ENCODE peak calls at places on chromosomes 4 and X, in six cellular contexts. X, L, J, Z, P and C are unnamed samples.

GRCh38 chr4:150199056-150199455 is 120.8 kb downstream of the DCLK2 start:
- DNase-seq in L (no peak), X (no peak), J (no peak), Z (no peak), P (no peak), C (no peak)

GRCh38 chr4:42995343-42995944 is 102.9 kb downstream of the GRXCR1 start:
- DNase-seq in P (no peak), L (no peak), Z (peak), X (no peak), J (peak), C (peak)

GRCh38 chrX:79140731-79141130 is 3.8 kb upstream of the GPR174 start:
- DNase-seq in P (no peak), J (no peak), L (no peak), Z (peak), X (no peak), C (no peak)

GRCh38 chr4:159787901-159788300 is 685.0 kb downstream of the RAPGEF2 start:
- DNase-seq in P (no peak), X (peak), J (no peak), L (no peak), Z (peak), C (peak)

GRCh38 chr4:53702334-53703266 is 111.3 kb upstream of the LNX1 start:
- DNase-seq in Z (peak), X (peak), J (no peak), P (no peak), L (peak), C (peak)

GRCh38 chr4:140809671-140810070 is 53.5 kb upstream of the TBC1D9 start:
- DNase-seq in Z (no peak), L (no peak), J (no peak), X (no peak), P (no peak), C (no peak)

GRCh38 chr4:22348410-22348809 is 167.5 kb downstream of the ADGRA3 start:
- DNase-seq in L (no peak), X (peak), J (no peak), Z (no peak), P (no peak), C (no peak)

GRCh38 chr4:8191136-8191747 is 7.8 kb upstream of the SH3TC1 start:
- DNase-seq in L (peak), X (peak), P (no peak), J (no peak), Z (peak), C (no peak)

GRCh38 chrX:85115252-85115651 is 111.6 kb downstream of the APOOL start:
- DNase-seq in Z (no peak), X (no peak), L (no peak), J (no peak), P (no peak), C (no peak)

GRCh38 chr4:117786566-117786965 is 247.7 kb upstream of the NDST3 start:
- DNase-seq in J (no peak), Z (no peak), L (no peak), P (no peak), X (no peak), C (no peak)

GRCh38 chr4:8896071-8896470 is 24.4 kb upstream of the HMX1 start:
- DNase-seq in Z (no peak), L (no peak), J (no peak), X (no peak), P (no peak), C (no peak)

GRCh38 chr4:62517721-62518120 is 1317.6 kb downstream of the ADGRL3 start:
- DNase-seq in X (no peak), Z (no peak), J (no peak), L (no peak), P (no peak), C (no peak)

GRCh38 chr4:48138936-48139335 is 4.9 kb upstream of the TXK start:
- DNase-seq in L (no peak), J (no peak), X (no peak), P (no peak), Z (no peak), C (no peak)

GRCh38 chr4:55768291-55768690 is 51.3 kb upstream of the EXOC1L start:
- DNase-seq in L (no peak), X (peak), P (no peak), Z (peak), J (no peak), C (peak)

GRCh38 chr4:70836081-70836480 is 3.6 kb downstream of the GRSF1 start:
- DNase-seq in X (no peak), Z (no peak), P (no peak), J (no peak), L (no peak), C (no peak)

GRCh38 chr4:69524708-69525107 is 29.0 kb upstream of the UGT2B4 start:
- DNase-seq in J (peak), X (no peak), L (no peak), P (no peak), Z (no peak), C (no peak)

GRCh38 chr4:56220261-56220660 is 167.0 kb downstream of the AASDH start:
- DNase-seq in Z (no peak), L (no peak), X (no peak), P (no peak), J (no peak), C (no peak)

GRCh38 chr4:102608190-102608589 is 107.0 kb downstream of the NFKB1 start:
- DNase-seq in L (no peak), Z (no peak), X (peak), P (no peak), J (no peak), C (no peak)

GRCh38 chr4:174517502-174517901 is 4.8 kb downstream of the HPGD start:
- DNase-seq in J (no peak), L (no peak), X (no peak), P (no peak), Z (no peak), C (no peak)

GRCh38 chrX:76183289-76184057 is 10.6 kb downstream of the PBDC1 start:
- DNase-seq in X (peak), Z (peak), L (no peak), P (no peak), J (no peak), C (no peak)

GRCh38 chr4:26343041-26343403 is 22.2 kb downstream of the RBPJ start:
- DNase-seq in X (peak), J (no peak), Z (no peak), P (no peak), L (no peak), C (no peak)

GRCh38 chr4:109816082-109816442 is 500 bp downstream of the GAR1 start:
- DNase-seq in P (peak), L (peak), Z (peak), X (no peak), J (no peak), C (no peak)

GRCh38 chr4:32909722-32910121 is 2189.6 kb downstream of the PCDH7 start:
- DNase-seq in P (no peak), L (no peak), X (no peak), Z (no peak), J (no peak), C (no peak)

GRCh38 chrX:136162827-136163427 is 15.6 kb downstream of the FHL1 start:
- DNase-seq in X (peak), J (peak), L (peak), P (no peak), Z (peak), C (peak)

GRCh38 chrX:97691901-97692455 is 808.3 kb downstream of the RPA4 start:
- DNase-seq in J (peak), L (no peak), Z (no peak), X (no peak), P (no peak), C (peak)

GRCh38 chr4:112289407-112290253 is 3.9 kb upstream of the TIFA start:
- DNase-seq in P (no peak), Z (no peak), L (no peak), J (no peak), X (no peak), C (no peak)

GRCh38 chr4:89551191-89551590 is 243.6 kb upstream of the GPRIN3 start:
- DNase-seq in L (no peak), X (no peak), Z (peak), J (no peak), P (no peak), C (no peak)

GRCh38 chr4:2290974-2291704 is 29.2 kb upstream of the MXD4 start:
- DNase-seq in P (peak), L (no peak), X (no peak), J (no peak), Z (no peak), C (no peak)

GRCh38 chr4:53321151-53321987 is 44.5 kb downstream of the SCFD2 start:
- DNase-seq in J (no peak), P (no peak), Z (peak), L (no peak), X (peak), C (peak)

GRCh38 chr4:185909959-185910358 is 98.0 kb upstream of the SORBS2 start:
- DNase-seq in X (no peak), L (no peak), P (no peak), Z (no peak), J (peak), C (no peak)

GRCh38 chr4:180617203-180617602 is 1626.0 kb upstream of the TENM3 start:
- DNase-seq in J (peak), P (no peak), L (no peak), X (no peak), Z (peak), C (no peak)

GRCh38 chr4:73803213-73803612 is 33.3 kb upstream of the CXCL6 start:
- DNase-seq in J (no peak), Z (no peak), X (no peak), L (no peak), P (no peak), C (no peak)

GRCh38 chr4:13705521-13706035 is 78.1 kb upstream of the BOD1L1 start:
- DNase-seq in J (no peak), P (no peak), L (no peak), X (no peak), Z (peak), C (no peak)

GRCh38 chrX:46865281-46865680 is 28.4 kb downstream of the RP2 start:
- DNase-seq in P (no peak), L (no peak), J (no peak), X (peak), Z (peak), C (no peak)

GRCh38 chr4:5751918-5752802 is 41.2 kb downstream of the EVC start:
- DNase-seq in Z (peak), X (peak), L (no peak), J (no peak), P (no peak), C (peak)

GRCh38 chr4:683982-684571 is 4.9 kb downstream of the SLC49A3 start:
- DNase-seq in X (peak), L (peak), Z (peak), J (peak), P (peak), C (peak)

GRCh38 chr4:144174401-144175067 is 34.0 kb upstream of the GYPA start:
- DNase-seq in P (no peak), Z (peak), X (peak), J (peak), L (no peak), C (peak)

GRCh38 chr4:78622253-78622979 is 70.8 kb downstream of the ANXA3 start:
- DNase-seq in X (peak), J (no peak), L (no peak), Z (no peak), P (no peak), C (no peak)

GRCh38 chr4:110970642-110971041 is 347.8 kb upstream of the PITX2 start:
- DNase-seq in Z (peak), L (no peak), X (peak), P (no peak), J (peak), C (peak)

GRCh38 chr4:6298035-6298434 is 28.4 kb downstream of the WFS1 start:
- DNase-seq in Z (no peak), P (no peak), J (no peak), L (no peak), X (no peak), C (no peak)